ENCODE peak calls at places on chromosome 7, in four cellular contexts. One of them, this sample, is unnamed.
A peak's percentile ranks its signal among the peaks of the same experiment; 100 is the strongest.

GRCh38 chr7:32761451-32762320 is 129.9 kb downstream of the KBTBD2 start:
- DNase-seq in right lobe of liver: no peak
- DNase-seq in psoas muscle: no peak
- DNase-seq in left lung: peak; percentile 64
- DNase-seq in this sample: no peak

GRCh38 chr7:115763347-115763746 is 267.2 kb downstream of the TFEC start:
- DNase-seq in right lobe of liver: no peak
- DNase-seq in psoas muscle: no peak
- DNase-seq in left lung: no peak
- DNase-seq in this sample: no peak

GRCh38 chr7:55055479-55055878 is 36.7 kb downstream of the EGFR start:
- DNase-seq in right lobe of liver: no peak
- DNase-seq in psoas muscle: no peak
- DNase-seq in left lung: no peak
- DNase-seq in this sample: no peak

GRCh38 chr7:20778063-20778721 is 8.5 kb downstream of the SP8 start:
- DNase-seq in right lobe of liver: peak; percentile 55
- DNase-seq in psoas muscle: no peak
- DNase-seq in left lung: peak; percentile 83
- DNase-seq in this sample: peak; percentile 64

GRCh38 chr7:151686016-151686766 is 166.5 kb upstream of the RHEB start:
- DNase-seq in right lobe of liver: no peak
- DNase-seq in psoas muscle: no peak
- DNase-seq in left lung: no peak
- DNase-seq in this sample: no peak

GRCh38 chr7:154879629-154880028 is 123.3 kb downstream of the PAXIP1 start:
- DNase-seq in right lobe of liver: no peak
- DNase-seq in psoas muscle: no peak
- DNase-seq in left lung: no peak
- DNase-seq in this sample: no peak

GRCh38 chr7:17832242-17832641 is 108.1 kb downstream of the SNX13 start:
- DNase-seq in right lobe of liver: no peak
- DNase-seq in psoas muscle: no peak
- DNase-seq in left lung: no peak
- DNase-seq in this sample: no peak

GRCh38 chr7:150983893-150984368 is 5.8 kb upstream of the KCNH2 start:
- DNase-seq in right lobe of liver: no peak
- DNase-seq in psoas muscle: no peak
- DNase-seq in left lung: peak; percentile 8
- DNase-seq in this sample: no peak

DNA sequence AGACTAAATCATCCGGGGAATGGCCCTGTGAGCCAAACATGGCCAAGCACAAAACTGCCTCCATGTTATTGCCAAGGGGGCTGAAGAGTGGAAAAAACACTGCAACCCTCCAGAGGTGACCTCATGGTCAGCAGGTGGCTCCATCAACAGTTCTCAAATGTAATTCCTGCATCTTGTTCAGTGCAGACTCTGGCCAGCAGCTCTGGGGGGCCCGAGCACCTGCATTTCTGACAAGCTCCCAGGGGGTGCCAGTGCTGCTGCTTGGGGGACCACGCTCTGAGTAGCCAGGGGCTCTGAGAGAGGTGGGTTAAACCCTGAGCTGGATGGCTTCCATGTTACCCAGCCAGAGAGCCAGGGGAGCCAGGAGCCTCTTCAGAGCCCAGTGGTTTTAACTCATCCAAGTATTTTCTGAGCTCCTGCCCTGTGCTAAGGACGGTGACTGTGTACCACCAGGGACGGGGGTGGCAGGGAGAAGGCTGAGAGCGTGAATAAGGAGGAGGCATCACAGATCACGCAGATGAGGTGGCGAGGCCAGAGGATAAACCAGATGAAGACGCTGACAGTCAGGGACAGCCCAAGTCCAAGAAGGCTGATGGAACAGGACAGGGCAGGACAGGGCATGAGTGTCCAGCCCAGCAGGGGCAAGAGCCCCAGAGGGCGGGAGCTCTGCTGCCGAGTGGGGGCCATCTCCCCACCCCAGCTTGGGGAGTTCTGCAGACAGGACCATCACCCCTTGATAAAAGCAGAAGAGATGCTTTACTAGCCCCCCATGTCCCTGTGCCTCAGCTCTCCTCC is 52.9 kb downstream of the CLEC2L start:
- DNase-seq in right lobe of liver: no peak
- DNase-seq in psoas muscle: no peak
- DNase-seq in left lung: no peak
- DNase-seq in this sample: no peak
- H3K36me3 ChIP-seq in right lobe of liver: peaks cover 79% of the 10 kb centered on the region
- H3K36me3 ChIP-seq in psoas muscle: peaks cover 2% of the 10 kb centered on the region
- H3K36me3 ChIP-seq in left lung: no peaks in the 10 kb centered on the region
- H3K36me3 ChIP-seq in this sample: peaks cover 51% of the 10 kb centered on the region

GRCh38 chr7:87154569-87154968 is 2.3 kb downstream of the DMTF1 start:
- DNase-seq in right lobe of liver: no peak
- DNase-seq in psoas muscle: no peak
- DNase-seq in left lung: no peak
- DNase-seq in this sample: no peak
- H3K27ac ChIP-seq in right lobe of liver: no peak overlapping the region
- H3K27ac ChIP-seq in psoas muscle: peak overlapping the region; percentile 96
- H3K27ac ChIP-seq in left lung: peak overlapping the region; percentile 99
- H3K27ac ChIP-seq in this sample: peak overlapping the region; percentile 100

GRCh38 chr7:72163266-72163665 is 248.9 kb downstream of the CALN1 start:
- DNase-seq in right lobe of liver: no peak
- DNase-seq in psoas muscle: no peak
- DNase-seq in left lung: no peak
- DNase-seq in this sample: no peak

DNA sequence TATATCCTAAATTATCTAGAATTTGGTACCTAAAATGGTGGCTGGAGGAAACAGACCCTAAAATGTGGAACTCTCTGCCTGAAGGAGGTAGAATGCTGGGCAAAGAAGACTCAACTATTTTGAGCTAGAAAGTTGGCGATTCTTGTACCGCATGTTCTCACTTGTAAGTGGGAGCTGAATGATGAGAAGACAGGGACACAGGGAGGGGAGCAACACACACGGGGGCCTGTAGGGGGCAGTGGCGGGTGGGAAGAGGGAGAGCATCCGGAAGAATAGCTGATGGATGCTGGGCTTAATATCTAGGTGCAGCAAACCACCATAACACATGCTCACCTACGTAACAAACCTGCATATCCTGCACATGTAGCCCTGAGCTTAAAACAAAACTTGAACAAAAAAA is 250.6 kb downstream of the CALN1 start:
- DNase-seq in right lobe of liver: no peak
- DNase-seq in psoas muscle: no peak
- DNase-seq in left lung: no peak
- DNase-seq in this sample: peak; percentile 18
- TF ChIP-seq CTCF in right lobe of liver: no peak
- TF ChIP-seq CTCF in psoas muscle: no peak
- TF ChIP-seq CTCF in left lung: no peak
- TF ChIP-seq CTCF in this sample: peak; percentile 47

DNA sequence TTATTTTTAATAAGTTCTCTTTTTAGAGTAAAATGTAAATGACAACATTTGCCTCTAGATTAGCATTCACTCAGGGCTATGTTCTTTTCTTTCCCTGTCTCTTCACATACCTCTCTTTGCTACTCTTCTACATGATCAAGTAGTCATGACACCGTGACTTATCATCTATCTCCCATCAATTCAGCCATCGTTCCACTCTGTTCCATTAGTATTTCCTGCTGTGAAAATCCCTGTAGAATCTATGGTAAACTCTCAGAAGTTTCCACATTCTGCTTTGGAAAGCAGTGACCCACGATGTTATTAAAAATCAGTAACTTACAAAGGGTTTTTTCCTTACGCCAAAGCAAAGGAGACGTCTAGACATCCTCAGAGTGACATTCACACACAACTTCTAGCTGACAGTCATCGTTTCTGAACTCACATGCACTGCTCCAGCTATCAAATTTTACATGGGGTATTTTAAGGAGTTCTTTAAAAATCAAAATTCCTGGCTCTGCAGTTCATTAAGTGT is 135.6 kb downstream of the SEMA3C start:
- DNase-seq in right lobe of liver: no peak
- DNase-seq in psoas muscle: no peak
- DNase-seq in left lung: no peak
- DNase-seq in this sample: no peak
- H3K36me3 ChIP-seq in right lobe of liver: no peaks in the 10 kb centered on the region
- H3K36me3 ChIP-seq in psoas muscle: no peaks in the 10 kb centered on the region
- H3K36me3 ChIP-seq in left lung: no peaks in the 10 kb centered on the region
- H3K36me3 ChIP-seq in this sample: no peaks in the 10 kb centered on the region

GRCh38 chr7:149354119-149354518 is 92.1 kb downstream of the ZNF783 start:
- DNase-seq in right lobe of liver: no peak
- DNase-seq in psoas muscle: no peak
- DNase-seq in left lung: no peak
- DNase-seq in this sample: no peak
- H3K27ac ChIP-seq in right lobe of liver: no peak overlapping the region
- H3K27ac ChIP-seq in psoas muscle: no peak overlapping the region
- H3K27ac ChIP-seq in left lung: no peak overlapping the region
- H3K27ac ChIP-seq in this sample: no peak overlapping the region

GRCh38 chr7:142319970-142320369 is 62.1 kb upstream of the PRSS58 start:
- DNase-seq in right lobe of liver: no peak
- DNase-seq in psoas muscle: no peak
- DNase-seq in left lung: no peak
- DNase-seq in this sample: peak; percentile 63

GRCh38 chr7:142320883-142321282 is 63.0 kb upstream of the PRSS58 start:
- DNase-seq in right lobe of liver: no peak
- DNase-seq in psoas muscle: no peak
- DNase-seq in left lung: no peak
- DNase-seq in this sample: no peak

GRCh38 chr7:142327555-142327954 is 69.7 kb upstream of the PRSS58 start:
- DNase-seq in right lobe of liver: no peak
- DNase-seq in psoas muscle: no peak
- DNase-seq in left lung: no peak
- DNase-seq in this sample: peak; percentile 92

GRCh38 chr7:142321391-142321790 is 63.5 kb upstream of the PRSS58 start:
- DNase-seq in right lobe of liver: no peak
- DNase-seq in psoas muscle: no peak
- DNase-seq in left lung: no peak
- DNase-seq in this sample: no peak

DNA sequence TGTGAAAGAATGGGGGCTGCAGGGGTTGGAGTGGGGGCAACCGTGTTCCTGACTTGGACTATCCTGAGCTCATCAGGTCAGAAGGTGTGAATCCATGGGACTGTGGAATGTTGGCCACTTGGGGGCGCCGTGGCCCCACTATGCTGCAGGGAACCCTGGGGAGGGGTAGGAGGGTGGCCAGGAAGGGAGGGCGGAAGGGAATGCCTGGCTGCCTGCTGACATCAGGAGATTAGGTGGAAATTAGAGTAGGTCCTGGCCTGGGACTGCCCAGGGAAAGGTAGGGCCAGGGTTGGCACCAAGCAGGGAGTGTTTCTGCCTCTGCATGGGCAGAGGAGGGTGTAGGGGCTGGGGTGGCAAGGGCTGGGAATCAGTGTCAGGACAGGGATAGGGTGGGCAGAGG is 65.8 kb upstream of the PRSS58 start:
- DNase-seq in right lobe of liver: no peak
- DNase-seq in psoas muscle: peak; percentile 69
- DNase-seq in left lung: no peak
- DNase-seq in this sample: peak; percentile 95
- TF ChIP-seq CTCF in right lobe of liver: no peak
- TF ChIP-seq CTCF in psoas muscle: peak; percentile 26
- TF ChIP-seq CTCF in left lung: no peak
- TF ChIP-seq CTCF in this sample: peak; percentile 91

DNA sequence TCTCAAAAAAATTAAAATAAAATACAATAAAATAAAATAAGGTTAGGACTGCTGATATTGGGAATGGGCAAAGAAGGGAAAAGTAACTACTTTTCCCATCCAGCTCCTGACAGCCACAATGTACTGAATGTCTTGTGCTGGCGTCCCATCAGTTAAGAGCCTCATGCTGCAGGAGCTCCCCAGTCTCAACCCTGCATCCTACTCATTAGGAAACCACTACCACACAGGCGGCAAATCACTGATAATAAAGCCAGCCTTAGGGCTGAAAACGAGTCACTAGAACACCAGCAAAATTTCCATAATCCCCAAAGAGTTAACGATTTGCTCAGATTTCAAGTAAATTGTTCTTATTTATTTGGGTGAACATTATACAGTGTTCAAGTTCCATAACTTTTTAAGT is 4.3 kb downstream of the YWHAG start:
- DNase-seq in right lobe of liver: no peak
- DNase-seq in psoas muscle: no peak
- DNase-seq in left lung: no peak
- DNase-seq in this sample: no peak
- H3K36me3 ChIP-seq in right lobe of liver: peaks cover 5% of the 10 kb centered on the region
- H3K36me3 ChIP-seq in psoas muscle: peaks cover 2% of the 10 kb centered on the region
- H3K36me3 ChIP-seq in left lung: no peaks in the 10 kb centered on the region
- H3K36me3 ChIP-seq in this sample: peaks cover 84% of the 10 kb centered on the region

GRCh38 chr7:46713868-46714596 is 793.0 kb upstream of the IGFBP3 start:
- DNase-seq in right lobe of liver: peak; percentile 87
- DNase-seq in psoas muscle: no peak
- DNase-seq in left lung: no peak
- DNase-seq in this sample: no peak
- H3K27ac ChIP-seq in right lobe of liver: peak overlapping the region; percentile 81
- H3K27ac ChIP-seq in psoas muscle: no peak overlapping the region
- H3K27ac ChIP-seq in left lung: no peak overlapping the region
- H3K27ac ChIP-seq in this sample: no peak overlapping the region

This sample was measured in WERI-Rb-1.